ENCODE peak calls at places on chromosomes 7 and 10, in nine cellular contexts. W, F, C, K, J, S, N, Z and G are unnamed samples.

GRCh38 chr7:97094531-97094930 is 23.0 kb upstream of the SDHAF3 start:
- DNase-seq in S (no peak), F (no peak), C (no peak), K (no peak), J (no peak), W (no peak), Z (no peak), N (no peak), G (no peak)

GRCh38 chr7:120021085-120021484 is 251.9 kb upstream of the KCND2 start:
- DNase-seq in S (no peak), N (no peak), C (no peak), K (peak), F (no peak), W (peak), J (no peak), Z (no peak), G (no peak)

GRCh38 chr10:29881811-29882210 is 177.6 kb downstream of the JCAD start:
- DNase-seq in W (no peak), C (no peak), Z (no peak), J (no peak), K (no peak), N (no peak), S (no peak), F (no peak), G (no peak)

GRCh38 chr10:113273151-113273876 is 279.5 kb upstream of the HABP2 start:
- DNase-seq in S (no peak), J (no peak), F (no peak), W (no peak), Z (no peak), C (no peak), N (peak), K (no peak), G (no peak)

GRCh38 chr10:88239212-88239611 is 343.9 kb downstream of the RNLS start:
- DNase-seq in J (no peak), K (no peak), W (no peak), F (no peak), S (no peak), C (no peak), Z (no peak), N (no peak), G (no peak)

GRCh38 chr7:103592844-103593243 is 146.8 kb upstream of the SLC26A5 start:
- DNase-seq in S (no peak), K (no peak), W (no peak), N (no peak), C (no peak), J (no peak), Z (no peak), F (no peak), G (no peak)

GRCh38 chr10:34633346-34633745 is 181.8 kb downstream of the PARD3 start:
- DNase-seq in F (no peak), C (no peak), S (no peak), Z (no peak), J (no peak), W (no peak), K (no peak), N (no peak), G (no peak)

GRCh38 chr10:80277016-80277415 is 12.4 kb downstream of the MAT1A start:
- DNase-seq in W (no peak), Z (no peak), F (no peak), S (no peak), K (no peak), N (no peak), J (no peak), C (no peak), G (no peak)

GRCh38 chr10:73969224-73969811 is 28.6 kb upstream of the VCL start:
- DNase-seq in C (no peak), S (no peak), N (no peak), Z (no peak), W (no peak), F (no peak), K (no peak), J (no peak), G (no peak)

GRCh38 chr7:148456351-148456750 is 134.2 kb upstream of the C7orf33 start:
- DNase-seq in F (no peak), Z (no peak), S (no peak), N (no peak), W (no peak), C (no peak), J (no peak), K (no peak), G (no peak)

GRCh38 chr7:150950496-150951180 is 27.5 kb downstream of the KCNH2 start:
- DNase-seq in K (no peak), F (no peak), N (peak), Z (no peak), C (no peak), W (no peak), J (no peak), S (no peak), G (no peak)

GRCh38 chr7:46202379-46202778 is 281.3 kb upstream of the IGFBP3 start:
- DNase-seq in N (no peak), F (no peak), K (no peak), S (no peak), Z (no peak), J (no peak), W (no peak), C (no peak), G (no peak)

GRCh38 chr7:21690717-21691116 is 147.9 kb downstream of the DNAH11 start:
- DNase-seq in N (no peak), J (no peak), W (peak), Z (no peak), S (no peak), C (no peak), K (peak), F (no peak), G (no peak)

GRCh38 chr7:92751902-92752901 is 84.2 kb downstream of the CDK6 start:
- DNase-seq in F (peak), C (no peak), N (no peak), W (peak), K (peak), Z (no peak), J (no peak), S (no peak), G (peak)